ENCODE peak calls at places on chromosomes 7 and 10, in eight cellular contexts. One of them, this sample, is unnamed.

GRCh38 chr7:94559972-94560371 is 50.4 kb downstream of the CASD1 start:
- DNase-seq in mesendoderm: no peak
- DNase-seq in suprapubic skin: no peak
- DNase-seq in CD8-positive, alpha-beta memory T cell: no peak
- DNase-seq in SJCRH30: no peak
- DNase-seq in H9: no peak
- DNase-seq in uterus: no peak
- DNase-seq in heart right ventricle: no peak
- DNase-seq in this sample: no peak

GRCh38 chr7:87220734-87221215 is 1.2 kb upstream of the TMEM243 start:
- DNase-seq in mesendoderm: peak
- DNase-seq in CD8-positive, alpha-beta memory T cell: no peak
- DNase-seq in H9: no peak
- DNase-seq in heart right ventricle: no peak
- DNase-seq in uterus: no peak
- DNase-seq in suprapubic skin: no peak
- DNase-seq in SJCRH30: peak
- DNase-seq in this sample: peak

GRCh38 chr10:44183667-44184632 is 200.9 kb downstream of the CXCL12 start:
- DNase-seq in CD8-positive, alpha-beta memory T cell: no peak
- DNase-seq in SJCRH30: no peak
- DNase-seq in mesendoderm: no peak
- DNase-seq in heart right ventricle: no peak
- DNase-seq in suprapubic skin: no peak
- DNase-seq in H9: no peak
- DNase-seq in uterus: no peak
- DNase-seq in this sample: no peak

GRCh38 chr10:110643670-110644597 is at the start of gene RBM20:
- DNase-seq in heart right ventricle: peak
- DNase-seq in suprapubic skin: no peak
- DNase-seq in mesendoderm: no peak
- DNase-seq in H9: peak
- DNase-seq in uterus: no peak
- DNase-seq in SJCRH30: peak
- DNase-seq in CD8-positive, alpha-beta memory T cell: no peak
- DNase-seq in this sample: no peak

GRCh38 chr7:108368466-108368865 is 87.8 kb downstream of the NRCAM start:
- DNase-seq in uterus: no peak
- DNase-seq in H9: no peak
- DNase-seq in mesendoderm: no peak
- DNase-seq in heart right ventricle: no peak
- DNase-seq in CD8-positive, alpha-beta memory T cell: no peak
- DNase-seq in suprapubic skin: no peak
- DNase-seq in SJCRH30: peak
- DNase-seq in this sample: no peak

GRCh38 chr10:90834326-90834725 is 23.5 kb downstream of the HTR7 start:
- DNase-seq in heart right ventricle: no peak
- DNase-seq in CD8-positive, alpha-beta memory T cell: no peak
- DNase-seq in uterus: no peak
- DNase-seq in suprapubic skin: no peak
- DNase-seq in SJCRH30: no peak
- DNase-seq in mesendoderm: no peak
- DNase-seq in H9: no peak
- DNase-seq in this sample: no peak

GRCh38 chr10:42630537-42631134 is 7.7 kb downstream of the ZNF33B start:
- DNase-seq in uterus: no peak
- DNase-seq in mesendoderm: peak
- DNase-seq in SJCRH30: peak
- DNase-seq in suprapubic skin: no peak
- DNase-seq in CD8-positive, alpha-beta memory T cell: no peak
- DNase-seq in heart right ventricle: no peak
- DNase-seq in H9: no peak
- DNase-seq in this sample: no peak

GRCh38 chr7:105136221-105136620 is 122.2 kb downstream of the KMT2E start:
- DNase-seq in suprapubic skin: no peak
- DNase-seq in heart right ventricle: no peak
- DNase-seq in CD8-positive, alpha-beta memory T cell: no peak
- DNase-seq in H9: no peak
- DNase-seq in mesendoderm: peak
- DNase-seq in uterus: no peak
- DNase-seq in SJCRH30: no peak
- DNase-seq in this sample: no peak

GRCh38 chr7:51024867-51025266 is 242.2 kb upstream of the GRB10 start:
- DNase-seq in CD8-positive, alpha-beta memory T cell: no peak
- DNase-seq in SJCRH30: no peak
- DNase-seq in H9: no peak
- DNase-seq in heart right ventricle: no peak
- DNase-seq in uterus: no peak
- DNase-seq in suprapubic skin: no peak
- DNase-seq in mesendoderm: no peak
- DNase-seq in this sample: no peak

GRCh38 chr10:111347386-111348005 is 270.7 kb downstream of the ADRA2A start:
- DNase-seq in CD8-positive, alpha-beta memory T cell: no peak
- DNase-seq in mesendoderm: no peak
- DNase-seq in H9: no peak
- DNase-seq in suprapubic skin: no peak
- DNase-seq in heart right ventricle: no peak
- DNase-seq in uterus: no peak
- DNase-seq in SJCRH30: no peak
- DNase-seq in this sample: no peak

GRCh38 chr10:34200355-34200901 is 614.7 kb downstream of the PARD3 start:
- DNase-seq in heart right ventricle: no peak
- DNase-seq in SJCRH30: no peak
- DNase-seq in H9: no peak
- DNase-seq in suprapubic skin: no peak
- DNase-seq in uterus: no peak
- DNase-seq in mesendoderm: no peak
- DNase-seq in CD8-positive, alpha-beta memory T cell: no peak
- DNase-seq in this sample: no peak

DNA sequence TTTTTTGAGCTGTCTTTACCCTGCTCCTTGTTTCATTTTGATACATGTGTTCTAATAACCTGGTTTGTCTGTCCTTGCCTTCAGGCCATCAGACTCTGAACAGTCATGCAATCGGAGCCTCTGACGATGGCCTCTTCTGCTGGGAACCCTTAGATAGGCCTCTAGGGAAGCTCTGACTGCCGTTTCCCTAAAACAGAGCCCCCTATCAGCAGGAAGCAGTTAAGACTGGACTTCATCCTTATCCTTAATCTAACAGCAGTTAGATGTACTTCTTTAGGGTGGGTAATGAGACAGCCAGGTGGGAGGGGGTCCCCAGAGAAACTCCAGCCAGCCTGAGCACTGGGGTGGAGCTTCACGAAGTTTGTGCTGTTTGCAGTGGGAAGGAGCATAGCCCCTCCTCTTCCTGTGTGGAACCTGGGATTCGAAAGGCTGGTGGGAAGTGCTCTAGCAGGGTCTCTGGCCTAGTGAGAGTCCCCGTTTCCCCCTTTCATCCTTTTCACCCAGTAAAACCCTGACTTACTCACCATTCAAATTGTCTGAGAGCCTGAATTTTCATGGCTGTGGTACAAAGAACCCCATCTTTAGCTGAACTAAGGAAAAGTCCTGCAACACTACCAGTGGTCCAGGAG is 28.4 kb upstream of the SORCS3 start:
- DNase-seq in suprapubic skin: no peak
- DNase-seq in H9: no peak
- DNase-seq in heart right ventricle: no peak
- DNase-seq in CD8-positive, alpha-beta memory T cell: no peak
- DNase-seq in uterus: no peak
- DNase-seq in SJCRH30: no peak
- DNase-seq in mesendoderm: peak
- DNase-seq in this sample: no peak
- H3K27ac ChIP-seq in suprapubic skin: no peak
- H3K27ac ChIP-seq in H9: no peak
- H3K27ac ChIP-seq in heart right ventricle: no peak
- H3K27ac ChIP-seq in CD8-positive, alpha-beta memory T cell: no peak
- H3K27ac ChIP-seq in uterus: no peak
- H3K27ac ChIP-seq in SJCRH30: no peak
- H3K27ac ChIP-seq in mesendoderm: no peak
- H3K27ac ChIP-seq in this sample: no peak

GRCh38 chr10:114326794-114327193 is 77.5 kb downstream of the AFAP1L2 start:
- DNase-seq in heart right ventricle: no peak
- DNase-seq in SJCRH30: no peak
- DNase-seq in CD8-positive, alpha-beta memory T cell: no peak
- DNase-seq in suprapubic skin: no peak
- DNase-seq in mesendoderm: no peak
- DNase-seq in H9: no peak
- DNase-seq in uterus: no peak
- DNase-seq in this sample: no peak

GRCh38 chr10:114327537-114328277 is 76.6 kb downstream of the AFAP1L2 start:
- DNase-seq in uterus: peak
- DNase-seq in H9: no peak
- DNase-seq in suprapubic skin: no peak
- DNase-seq in SJCRH30: no peak
- DNase-seq in CD8-positive, alpha-beta memory T cell: no peak
- DNase-seq in heart right ventricle: peak
- DNase-seq in mesendoderm: no peak
- DNase-seq in this sample: no peak

GRCh38 chr10:114332301-114332797 is 72.0 kb downstream of the AFAP1L2 start:
- DNase-seq in heart right ventricle: no peak
- DNase-seq in CD8-positive, alpha-beta memory T cell: no peak
- DNase-seq in SJCRH30: no peak
- DNase-seq in suprapubic skin: no peak
- DNase-seq in H9: no peak
- DNase-seq in uterus: no peak
- DNase-seq in mesendoderm: no peak
- DNase-seq in this sample: no peak

GRCh38 chr10:114328876-114329275 is 75.4 kb downstream of the AFAP1L2 start:
- DNase-seq in suprapubic skin: no peak
- DNase-seq in SJCRH30: no peak
- DNase-seq in H9: no peak
- DNase-seq in uterus: peak
- DNase-seq in mesendoderm: no peak
- DNase-seq in heart right ventricle: peak
- DNase-seq in CD8-positive, alpha-beta memory T cell: no peak
- DNase-seq in this sample: no peak

GRCh38 chr10:114328278-114328812 is 76.0 kb downstream of the AFAP1L2 start:
- DNase-seq in heart right ventricle: no peak
- DNase-seq in suprapubic skin: no peak
- DNase-seq in uterus: no peak
- DNase-seq in SJCRH30: no peak
- DNase-seq in mesendoderm: no peak
- DNase-seq in CD8-positive, alpha-beta memory T cell: no peak
- DNase-seq in H9: no peak
- DNase-seq in this sample: no peak
- H3K27ac ChIP-seq in heart right ventricle: peak
- H3K27ac ChIP-seq in suprapubic skin: no peak
- H3K27ac ChIP-seq in uterus: peak
- H3K27ac ChIP-seq in SJCRH30: no peak
- H3K27ac ChIP-seq in mesendoderm: no peak
- H3K27ac ChIP-seq in CD8-positive, alpha-beta memory T cell: no peak
- H3K27ac ChIP-seq in H9: no peak
- H3K27ac ChIP-seq in this sample: no peak

DNA sequence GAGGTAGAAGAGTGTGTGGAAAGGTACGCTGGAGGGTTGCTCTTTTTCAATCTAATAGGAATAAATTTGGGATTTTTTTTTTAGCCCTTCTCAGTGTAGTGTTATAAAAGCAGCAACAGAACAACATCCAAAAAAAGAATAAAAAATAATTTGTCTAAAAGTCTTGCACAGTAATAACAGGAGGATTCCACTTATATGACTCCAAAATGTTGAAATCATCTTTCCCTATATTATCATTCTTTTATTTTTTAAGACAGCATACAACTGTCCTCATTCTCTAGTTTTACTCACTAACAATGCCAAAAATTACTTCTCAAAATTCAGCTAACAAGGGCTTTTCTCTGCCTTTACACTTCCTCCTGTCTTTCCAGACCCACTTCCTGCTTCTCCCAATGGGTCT is 27.8 kb downstream of the IL2RA start:
- DNase-seq in suprapubic skin: no peak
- DNase-seq in SJCRH30: no peak
- DNase-seq in mesendoderm: no peak
- DNase-seq in CD8-positive, alpha-beta memory T cell: no peak
- DNase-seq in H9: no peak
- DNase-seq in heart right ventricle: no peak
- DNase-seq in uterus: no peak
- DNase-seq in this sample: no peak
- H3K27ac ChIP-seq in suprapubic skin: no peak
- H3K27ac ChIP-seq in SJCRH30: no peak
- H3K27ac ChIP-seq in mesendoderm: no peak
- H3K27ac ChIP-seq in CD8-positive, alpha-beta memory T cell: peak
- H3K27ac ChIP-seq in H9: no peak
- H3K27ac ChIP-seq in heart right ventricle: no peak
- H3K27ac ChIP-seq in uterus: peak
- H3K27ac ChIP-seq in this sample: no peak

GRCh38 chr10:104342941-104343411 is 4.7 kb upstream of the ITPRIP start:
- DNase-seq in SJCRH30: no peak
- DNase-seq in mesendoderm: peak
- DNase-seq in heart right ventricle: no peak
- DNase-seq in CD8-positive, alpha-beta memory T cell: no peak
- DNase-seq in uterus: no peak
- DNase-seq in H9: no peak
- DNase-seq in suprapubic skin: no peak
- DNase-seq in this sample: no peak
- H3K27ac ChIP-seq in SJCRH30: no peak
- H3K27ac ChIP-seq in mesendoderm: no peak
- H3K27ac ChIP-seq in heart right ventricle: no peak
- H3K27ac ChIP-seq in CD8-positive, alpha-beta memory T cell: no peak
- H3K27ac ChIP-seq in uterus: no peak
- H3K27ac ChIP-seq in H9: no peak
- H3K27ac ChIP-seq in suprapubic skin: no peak
- H3K27ac ChIP-seq in this sample: no peak

GRCh38 chr10:132306951-132307751 is 599 bp downstream of the STK32C start:
- DNase-seq in heart right ventricle: peak
- DNase-seq in uterus: no peak
- DNase-seq in SJCRH30: no peak
- DNase-seq in H9: peak
- DNase-seq in mesendoderm: peak
- DNase-seq in CD8-positive, alpha-beta memory T cell: peak
- DNase-seq in suprapubic skin: peak
- DNase-seq in this sample: no peak
- H3K27ac ChIP-seq in heart right ventricle: no peak
- H3K27ac ChIP-seq in uterus: no peak
- H3K27ac ChIP-seq in SJCRH30: no peak
- H3K27ac ChIP-seq in H9: no peak
- H3K27ac ChIP-seq in mesendoderm: no peak
- H3K27ac ChIP-seq in CD8-positive, alpha-beta memory T cell: no peak
- H3K27ac ChIP-seq in suprapubic skin: no peak
- H3K27ac ChIP-seq in this sample: no peak